ENCODE peak calls at places on chromosomes 5 and 9, in seven cellular contexts. T, K, Y, S, U, D and I are unnamed samples.

GRCh38 chr9:72127753-72128152 is 21.5 kb upstream of the GDA start:
- DNase-seq in S (no peak), K (no peak), D (no peak), Y (no peak), T (no peak), U (no peak), I (no peak)

GRCh38 chr5:77898385-77898784 is 122.2 kb upstream of the TBCA start:
- DNase-seq in Y (no peak), T (no peak), S (no peak), D (no peak), K (no peak), U (no peak), I (no peak)

GRCh38 chr5:95734916-95735315 is 3.8 kb downstream of the RHOBTB3 start:
- DNase-seq in S (no peak), T (no peak), Y (peak; percentile 58), D (no peak), U (no peak), K (no peak), I (no peak)

GRCh38 chr5:139788294-139788875 is 7.2 kb upstream of the PSD2 start:
- DNase-seq in D (peak; percentile 7), K (peak; percentile 19), S (no peak), U (no peak), T (no peak), Y (no peak), I (no peak)

GRCh38 chr5:72248352-72249032 is 71.5 kb downstream of the MRPS27 start:
- DNase-seq in Y (peak; percentile 88), D (no peak), T (peak; percentile 97), S (peak; percentile 70), K (no peak), U (no peak), I (peak; percentile 74)

GRCh38 chr5:181190711-181191525 is 14.1 kb downstream of the TRIM7 start:
- DNase-seq in D (no peak), T (no peak), Y (no peak), S (no peak), U (no peak), K (peak; percentile 57), I (peak; percentile 64)

GRCh38 chr5:33275391-33275790 is 165.4 kb upstream of the TARS1 start:
- DNase-seq in D (no peak), U (no peak), Y (no peak), K (no peak), S (no peak), T (peak; percentile 4), I (no peak)

GRCh38 chr5:57277085-57277484 is 103.2 kb downstream of the GPBP1 start:
- DNase-seq in U (no peak), D (no peak), K (no peak), S (no peak), Y (peak; percentile 40), T (peak; percentile 54), I (no peak)

GRCh38 chr5:65730910-65731309 is 8.9 kb downstream of the NLN start:
- DNase-seq in T (no peak), Y (peak; percentile 46), U (no peak), D (no peak), S (no peak), K (no peak), I (no peak)

GRCh38 chr5:148969291-148969690 is 93.6 kb downstream of the SH3TC2 start:
- DNase-seq in T (no peak), U (no peak), K (no peak), D (no peak), S (no peak), Y (no peak), I (no peak)

GRCh38 chr5:153463806-153464205 is 26.7 kb upstream of the GRIA1 start:
- DNase-seq in Y (peak; percentile 68), T (no peak), K (no peak), S (peak; percentile 29), U (no peak), D (no peak), I (no peak)

GRCh38 chr5:64665243-64665642 is 25.1 kb upstream of the SHISAL2B start:
- DNase-seq in D (no peak), S (no peak), U (no peak), T (no peak), K (no peak), Y (no peak), I (no peak)

GRCh38 chr9:71446081-71446480 is 322.2 kb downstream of the CEMIP2 start:
- DNase-seq in S (no peak), K (no peak), U (no peak), D (no peak), T (no peak), Y (no peak), I (no peak)

GRCh38 chr5:80149161-80149609 is 106.7 kb downstream of the SERINC5 start:
- DNase-seq in K (no peak), T (no peak), Y (no peak), S (no peak), U (no peak), D (no peak), I (peak; percentile 75)

GRCh38 chr5:141598389-141599360 is 20.1 kb downstream of the DIAPH1 start:
- DNase-seq in D (no peak), T (no peak), K (no peak), S (no peak), U (no peak), Y (peak; percentile 57), I (no peak)

GRCh38 chr5:14946813-14947640 is 75.4 kb upstream of the ANKH start:
- DNase-seq in D (peak; percentile 66), K (no peak), U (no peak), S (no peak), T (peak; percentile 30), Y (no peak), I (no peak)

GRCh38 chr9:18472915-18473314 is 1.0 kb upstream of the ADAMTSL1 start:
- DNase-seq in U (no peak), Y (no peak), K (no peak), D (no peak), S (no peak), T (peak; percentile 63), I (peak; percentile 77)

GRCh38 chr5:78527054-78527884 is 121.3 kb downstream of the LHFPL2 start:
- DNase-seq in T (peak; percentile 99), Y (peak; percentile 94), D (no peak), U (peak; percentile 60), S (peak; percentile 98), K (peak; percentile 54), I (no peak)

GRCh38 chr9:109519366-109519765 is 21.3 kb upstream of the PTPN3 start:
- DNase-seq in U (no peak), S (no peak), D (no peak), T (no peak), K (no peak), Y (no peak), I (no peak)

GRCh38 chr9:127362829-127363228 is 34.1 kb upstream of the SLC2A8 start:
- DNase-seq in U (no peak), T (no peak), D (no peak), S (no peak), K (no peak), Y (no peak), I (no peak)

GRCh38 chr9:116806075-116806474 is 119.0 kb downstream of the TRIM32 start:
- DNase-seq in Y (peak; percentile 16), S (peak; percentile 9), D (no peak), T (no peak), K (no peak), U (no peak), I (peak; percentile 34)

GRCh38 chr9:121852241-121852640 is 200.8 kb downstream of the DAB2IP start:
- DNase-seq in T (no peak), D (no peak), K (no peak), Y (no peak), S (no peak), U (no peak), I (no peak)
- H3K4me3 ChIP-seq in T (no peak overlapping the region), D (no peak overlapping the region), K (no peak overlapping the region), Y (no peak overlapping the region), S (no peak overlapping the region), U (no peak overlapping the region), I (no peak overlapping the region)

DNA sequence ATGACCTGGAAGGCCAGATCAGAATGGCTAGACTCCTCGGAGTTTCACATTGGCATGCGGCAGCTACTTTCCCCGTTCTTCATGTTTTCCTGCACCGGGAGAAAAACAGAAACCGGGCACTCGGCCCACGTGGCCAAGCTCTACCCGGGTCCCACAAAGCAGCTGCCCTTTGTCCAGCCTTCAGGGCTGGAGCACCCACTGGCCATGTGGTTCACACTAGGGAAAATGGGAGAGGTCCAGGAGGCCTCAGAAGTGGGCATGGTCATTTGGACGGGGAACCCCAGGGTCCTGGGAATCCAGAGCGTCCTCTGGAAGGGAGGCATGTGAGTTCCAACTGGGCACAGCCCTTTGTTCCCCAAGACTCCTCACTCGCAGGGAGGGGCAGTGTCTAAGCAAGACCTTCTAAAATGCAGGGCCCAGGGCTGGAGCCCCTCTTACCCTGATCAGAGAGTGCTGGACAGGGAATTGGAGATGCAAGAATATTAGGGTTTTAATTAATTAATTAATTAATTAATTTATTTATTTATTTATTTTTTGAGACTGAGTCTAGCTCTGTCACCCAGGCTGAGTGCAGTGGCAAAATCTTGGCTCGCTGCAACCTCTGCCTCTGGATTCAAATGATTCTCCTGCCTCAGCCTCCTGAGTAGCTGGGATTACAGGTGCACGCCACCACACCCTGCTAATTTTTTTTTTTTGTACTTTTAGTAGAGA is 97.2 kb upstream of the CPEB4 start:
- DNase-seq in Y (no peak), U (no peak), T (no peak), K (no peak), D (no peak), S (no peak), I (no peak)
- H3K36me3 ChIP-seq in Y (no peaks in the 10 kb centered on the region), U (no peaks in the 10 kb centered on the region), T (no peaks in the 10 kb centered on the region), K (no peaks in the 10 kb centered on the region), D (no peaks in the 10 kb centered on the region), S (no peaks in the 10 kb centered on the region), I (no peaks in the 10 kb centered on the region)

GRCh38 chr5:1634337-1634661 is 110.5 kb upstream of the LPCAT1 start:
- DNase-seq in S (no peak), U (no peak), D (no peak), T (no peak), K (no peak), Y (no peak), I (no peak)

GRCh38 chr5:1636981-1637638 is 113.3 kb upstream of the LPCAT1 start:
- DNase-seq in D (no peak), Y (no peak), T (no peak), S (no peak), K (no peak), U (no peak), I (no peak)

GRCh38 chr5:1637639-1638481 is 114.1 kb upstream of the LPCAT1 start:
- DNase-seq in Y (no peak), U (no peak), S (no peak), T (no peak), K (no peak), D (no peak), I (no peak)

GRCh38 chr5:1638658-1639400 is 115.1 kb upstream of the LPCAT1 start:
- DNase-seq in Y (no peak), K (no peak), S (no peak), U (no peak), D (no peak), T (no peak), I (no peak)

GRCh38 chr5:1633605-1634336 is 110.0 kb upstream of the LPCAT1 start:
- DNase-seq in K (peak; percentile 83), S (peak; percentile 8), Y (peak; percentile 36), T (peak; percentile 26), U (peak; percentile 65), D (peak; percentile 67), I (no peak)
- H3K4me3 ChIP-seq in K (peak overlapping the region; percentile 84), S (peak overlapping the region; percentile 35), Y (peak overlapping the region; percentile 62), T (peak overlapping the region; percentile 36), U (peak overlapping the region; percentile 75), D (peak overlapping the region; percentile 83), I (no peak overlapping the region)

DNA sequence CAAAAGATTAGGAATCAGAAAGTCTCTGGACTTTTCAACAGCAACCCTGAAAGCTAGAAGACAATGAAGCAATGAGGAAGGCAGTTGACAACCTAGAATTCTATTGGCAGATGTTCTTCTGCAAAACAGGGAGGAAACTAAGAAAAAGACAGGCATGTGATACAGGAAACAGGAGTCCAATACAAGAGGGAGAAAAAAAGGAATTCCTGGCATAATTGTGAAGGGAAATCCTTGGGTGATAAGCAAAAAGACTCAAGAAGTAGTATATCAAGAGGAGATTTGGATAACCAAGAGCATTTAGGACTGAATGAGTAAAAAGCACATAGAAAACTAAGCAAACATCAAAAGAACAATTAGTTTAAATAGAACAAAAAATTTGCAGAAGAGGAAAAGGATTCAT is 58.6 kb downstream of the LPAR1 start:
- DNase-seq in S (no peak), D (no peak), U (no peak), Y (no peak), K (no peak), T (peak; percentile 10), I (no peak)
- H3K36me3 ChIP-seq in S (no peaks in the 10 kb centered on the region), D (no peaks in the 10 kb centered on the region), U (no peaks in the 10 kb centered on the region), Y (peaks cover 2% of the 10 kb centered on the region), K (no peaks in the 10 kb centered on the region), T (no peaks in the 10 kb centered on the region), I (no peaks in the 10 kb centered on the region)